ENCODE peak calls at places on chromosomes 16 and 17, in four cellular contexts. U, P, W and R are unnamed samples.

GRCh38 chr17:40903129-40903847 is 18.2 kb upstream of the KRT20 start:
- DNase-seq in W (no peak), U (peak), P (no peak), R (no peak)

GRCh38 chr17:70604854-70605253 is 435.5 kb downstream of the KCNJ2 start:
- DNase-seq in U (no peak), W (no peak), P (no peak), R (no peak)

GRCh38 chr17:8964801-8965393 is 610 bp downstream of the PIK3R5 start:
- DNase-seq in P (no peak), U (no peak), W (no peak), R (peak)

GRCh38 chr17:55726440-55726839 is 3.8 kb upstream of the TMEM100 start:
- DNase-seq in W (no peak), U (peak), P (no peak), R (no peak)

GRCh38 chr16:55892821-55893220 is 17.6 kb upstream of the CES5A start:
- DNase-seq in U (no peak), P (no peak), W (no peak), R (no peak)

GRCh38 chr16:28569011-28569410 is 15.3 kb downstream of the SGF29 start:
- DNase-seq in U (no peak), P (no peak), W (no peak), R (no peak)

GRCh38 chr17:27846042-27846655 is 45.8 kb upstream of the NOS2 start:
- DNase-seq in P (no peak), W (no peak), U (no peak), R (peak)

GRCh38 chr16:30748634-30749445 is 615 bp downstream of the PHKG2 start:
- DNase-seq in W (no peak), P (peak), U (peak), R (no peak)

GRCh38 chr17:40516581-40517285 is 15.3 kb upstream of the TNS4 start:
- DNase-seq in P (no peak), W (peak), U (peak), R (no peak)

GRCh38 chr17:39653662-39654331 is 11.4 kb upstream of the TCAP start:
- DNase-seq in P (peak), W (no peak), U (peak), R (peak)

GRCh38 chr17:4721203-4722135 is 9.8 kb upstream of the MED11 start:
- DNase-seq in P (peak), U (no peak), W (peak), R (no peak)

GRCh38 chr16:47043200-47043599 is 69.7 kb upstream of the DNAJA2 start:
- DNase-seq in W (no peak), U (no peak), P (no peak), R (no peak)

GRCh38 chr16:84673203-84673535 is 24.9 kb downstream of the KLHL36 start:
- DNase-seq in P (no peak), U (no peak), W (no peak), R (no peak)

GRCh38 chr17:76139801-76140660 is 1.0 kb downstream of the FOXJ1 start:
- DNase-seq in U (no peak), P (no peak), W (no peak), R (no peak)

GRCh38 chr17:82605939-82606600 is 42.2 kb downstream of the WDR45B start:
- DNase-seq in W (no peak), U (no peak), P (no peak), R (no peak)

GRCh38 chr16:86222541-86222940 is 287.8 kb upstream of the FOXF1 start:
- DNase-seq in W (no peak), U (peak), P (no peak), R (no peak)

GRCh38 chr16:50303041-50303604 is 36.8 kb downstream of the ADCY7 start:
- DNase-seq in U (no peak), W (no peak), P (no peak), R (peak)

GRCh38 chr17:79948406-79948917 is 87.2 kb downstream of the TBC1D16 start:
- DNase-seq in W (no peak), U (no peak), P (no peak), R (peak)